ENCODE peak calls at places on chromosome 9, in seven cellular contexts. D, H, L, U, X, R and E are unnamed samples.

GRCh38 chr9:31140316-31140715 is 1244.1 kb upstream of the ACO1 start:
- DNase-seq in D (no peak), H (no peak), L (no peak), U (no peak), X (no peak), R (no peak), E (no peak)

GRCh38 chr9:90970603-90971002 is 169.0 kb downstream of the SYK start:
- DNase-seq in D (no peak), H (no peak), L (no peak), U (no peak), X (no peak), R (no peak), E (no peak)

GRCh38 chr9:17052626-17053025 is 82.2 kb upstream of the CNTLN start:
- DNase-seq in D (no peak), H (no peak), L (peak; percentile 40), U (no peak), X (no peak), R (no peak), E (no peak)

GRCh38 chr9:14197459-14197858 is 116.5 kb downstream of the NFIB start:
- DNase-seq in D (no peak), H (no peak), L (no peak), U (no peak), X (no peak), R (no peak), E (no peak)

GRCh38 chr9:93668261-93668871 is 92.0 kb downstream of the PHF2 start:
- DNase-seq in D (no peak), H (no peak), L (no peak), U (peak; percentile 21), X (no peak), R (no peak), E (no peak)

GRCh38 chr9:25226901-25227686 is 451.1 kb downstream of the TUSC1 start:
- DNase-seq in D (no peak), H (no peak), L (no peak), U (no peak), X (no peak), R (no peak), E (no peak)

GRCh38 chr9:109012876-109013677 is at the start of gene CTNNAL1:
- DNase-seq in D (peak; percentile 87), H (peak; percentile 91), L (peak; percentile 87), U (peak; percentile 94), X (peak; percentile 96), R (peak; percentile 55), E (peak; percentile 65)

GRCh38 chr9:69946800-69947437 is 96.7 kb upstream of the MAMDC2 start:
- DNase-seq in D (peak; percentile 82), H (no peak), L (no peak), U (no peak), X (no peak), R (no peak), E (peak; percentile 84)

GRCh38 chr9:97307091-97307490 is 368 bp upstream of the CCDC180 start:
- DNase-seq in D (peak; percentile 83), H (no peak), L (peak; percentile 84), U (peak; percentile 68), X (peak; percentile 56), R (peak; percentile 64), E (peak; percentile 36)

GRCh38 chr9:113352006-113352405 is 2.7 kb downstream of the BSPRY start:
- DNase-seq in D (no peak), H (no peak), L (no peak), U (no peak), X (no peak), R (no peak), E (no peak)

GRCh38 chr9:70111042-70111602 is 67.5 kb downstream of the MAMDC2 start:
- DNase-seq in D (peak; percentile 60), H (no peak), L (peak; percentile 77), U (peak; percentile 80), X (peak; percentile 87), R (peak; percentile 66), E (no peak)

GRCh38 chr9:119853126-119853525 is 483.9 kb upstream of the BRINP1 start:
- DNase-seq in D (no peak), H (no peak), L (no peak), U (no peak), X (no peak), R (no peak), E (no peak)

DNA sequence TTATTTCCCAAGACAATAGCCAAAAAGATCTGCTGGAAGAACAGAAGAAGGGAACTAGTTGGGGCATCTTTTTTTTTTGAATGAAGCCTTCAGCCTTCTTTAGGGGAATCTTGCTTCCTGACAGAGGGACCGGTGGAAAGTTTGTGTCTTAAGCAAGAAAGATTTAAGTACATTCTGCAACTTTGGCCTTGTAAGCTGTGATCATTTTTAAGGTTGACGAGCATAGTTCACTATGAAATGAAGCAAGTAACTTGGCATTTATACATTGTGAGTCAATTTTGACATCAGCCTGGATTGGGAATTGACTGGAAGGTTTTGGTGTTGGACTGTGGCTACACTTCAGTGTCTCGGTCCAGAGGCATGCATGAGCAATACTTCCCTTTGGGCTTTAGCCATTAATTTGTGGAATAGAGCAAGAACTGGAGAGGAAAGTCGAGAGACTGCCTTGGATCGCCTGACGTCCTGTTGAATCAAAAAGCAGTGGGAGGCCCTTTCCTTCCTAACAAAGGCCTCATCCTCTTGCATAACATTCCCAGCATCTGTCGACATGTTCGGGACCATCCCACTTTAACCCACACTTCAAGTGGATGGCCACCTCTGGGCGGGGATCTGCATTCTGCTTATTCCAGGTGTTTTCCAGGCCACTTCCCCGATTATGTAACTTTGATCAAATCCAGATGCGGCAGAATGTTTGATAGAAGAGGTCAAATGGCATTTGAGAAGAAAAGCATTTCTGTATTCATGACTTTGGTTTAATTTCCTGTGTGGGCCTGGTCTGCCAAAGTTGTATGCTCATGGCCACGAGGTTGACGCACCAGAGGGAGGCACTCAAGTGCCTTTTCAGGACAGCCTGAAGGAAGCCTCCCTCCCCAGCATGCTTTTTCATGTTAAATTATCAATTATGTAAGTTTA is 12.5 kb downstream of the ABL1 start:
- DNase-seq in D (peak; percentile 97), H (no peak), L (no peak), U (peak; percentile 44), X (peak; percentile 95), R (no peak), E (peak; percentile 100)
- H3K4me3 ChIP-seq in D (no peak overlapping the region), H (no peak overlapping the region), L (no peak overlapping the region), U (no peak overlapping the region), X (no peak overlapping the region), R (no peak overlapping the region), E (no peak overlapping the region)

GRCh38 chr9:94801242-94801641 is 74.7 kb downstream of the AOPEP start:
- DNase-seq in D (no peak), H (no peak), L (no peak), U (no peak), X (no peak), R (no peak), E (peak; percentile 69)

GRCh38 chr9:94800424-94801117 is 74.1 kb downstream of the AOPEP start:
- DNase-seq in D (no peak), H (no peak), L (no peak), U (no peak), X (no peak), R (no peak), E (no peak)

GRCh38 chr9:94798668-94799067 is 72.2 kb downstream of the AOPEP start:
- DNase-seq in D (no peak), H (no peak), L (no peak), U (no peak), X (no peak), R (no peak), E (no peak)

GRCh38 chr9:94798201-94798600 is 71.7 kb downstream of the AOPEP start:
- DNase-seq in D (no peak), H (no peak), L (no peak), U (no peak), X (no peak), R (no peak), E (no peak)

GRCh38 chr9:94799578-94800264 is 73.2 kb downstream of the AOPEP start:
- DNase-seq in D (peak; percentile 75), H (no peak), L (no peak), U (no peak), X (no peak), R (no peak), E (no peak)
- H3K4me3 ChIP-seq in D (no peak overlapping the region), H (no peak overlapping the region), L (no peak overlapping the region), U (no peak overlapping the region), X (no peak overlapping the region), R (no peak overlapping the region), E (no peak overlapping the region)

GRCh38 chr9:6781476-6781875 is 23.7 kb downstream of the KDM4C start:
- DNase-seq in D (no peak), H (no peak), L (no peak), U (no peak), X (no peak), R (no peak), E (no peak)

GRCh38 chr9:6782378-6782777 is 24.6 kb downstream of the KDM4C start:
- DNase-seq in D (no peak), H (no peak), L (no peak), U (no peak), X (no peak), R (no peak), E (no peak)

GRCh38 chr9:6779417-6780241 is 21.9 kb downstream of the KDM4C start:
- DNase-seq in D (peak; percentile 72), H (no peak), L (no peak), U (no peak), X (no peak), R (no peak), E (no peak)

GRCh38 chr9:6780690-6781089 is 22.9 kb downstream of the KDM4C start:
- DNase-seq in D (peak; percentile 31), H (no peak), L (no peak), U (no peak), X (no peak), R (no peak), E (no peak)

DNA sequence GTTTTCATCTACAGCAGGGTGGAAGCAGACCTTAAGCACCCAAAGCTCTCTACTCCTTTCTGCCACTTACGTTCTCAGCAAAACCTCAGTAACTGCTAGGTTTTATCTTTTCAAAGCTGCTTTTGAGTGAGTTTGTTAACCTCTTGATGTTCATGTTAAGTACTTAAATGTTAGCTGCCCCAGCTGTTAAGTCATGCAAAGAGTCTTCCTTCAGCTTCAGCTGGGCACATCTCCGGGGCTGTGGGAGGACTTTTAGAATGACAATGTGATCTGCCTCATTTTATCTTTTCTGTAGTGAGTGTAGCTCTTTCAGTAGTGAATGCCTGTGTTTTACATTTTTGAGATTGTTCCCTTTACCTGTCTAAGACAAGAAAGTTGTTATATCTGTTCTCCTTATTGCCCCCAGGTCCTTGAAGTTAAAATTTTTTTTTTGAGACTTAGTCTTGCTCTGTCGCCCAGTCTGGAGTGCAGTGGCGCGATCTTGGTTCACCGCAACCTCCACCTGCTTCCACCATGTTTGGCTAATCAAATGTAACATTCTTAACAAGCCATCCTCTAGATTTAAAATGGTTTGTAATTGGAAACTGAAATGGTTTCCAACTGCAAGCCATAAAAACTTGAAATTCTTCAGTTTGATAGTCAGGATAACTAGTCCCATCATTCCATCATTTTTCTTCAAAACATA is 19.6 kb downstream of the KDM4C start:
- DNase-seq in D (no peak), H (no peak), L (no peak), U (no peak), X (no peak), R (peak; percentile 52), E (no peak)
- H3K4me3 ChIP-seq in D (no peak overlapping the region), H (no peak overlapping the region), L (no peak overlapping the region), U (no peak overlapping the region), X (no peak overlapping the region), R (no peak overlapping the region), E (no peak overlapping the region)

DNA sequence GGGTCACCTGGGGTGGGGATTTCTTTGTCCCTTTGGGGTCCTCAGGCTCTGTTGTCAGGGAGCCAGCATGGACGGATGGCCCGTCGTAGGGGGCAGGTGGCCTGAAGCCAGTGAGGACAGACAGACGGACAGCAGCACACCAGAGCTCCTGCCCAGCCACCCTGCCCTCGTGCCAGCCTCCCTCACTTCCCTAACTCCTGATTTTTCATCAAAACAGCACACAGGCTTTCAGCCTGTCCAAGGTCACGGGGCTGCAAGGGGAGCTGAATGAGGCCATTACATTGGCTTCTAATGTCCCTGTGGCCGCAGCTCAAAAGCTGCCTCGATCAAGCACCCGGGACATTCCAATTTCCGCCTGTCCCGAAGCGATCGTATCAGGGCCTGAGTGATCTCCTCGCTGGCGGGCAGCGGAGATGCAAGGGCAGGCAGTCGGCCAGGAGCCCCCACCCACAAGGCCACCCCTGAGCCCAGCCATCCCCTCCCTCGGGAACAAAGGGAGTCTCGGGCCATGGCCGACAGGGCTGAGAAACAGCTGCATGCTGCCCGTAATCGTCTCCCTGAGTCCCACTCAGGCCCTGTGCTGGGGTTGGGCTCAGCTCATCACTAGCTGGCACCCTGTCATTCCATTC is 50.5 kb upstream of the RNU6ATAC start:
- DNase-seq in D (no peak), H (no peak), L (no peak), U (no peak), X (no peak), R (no peak), E (no peak)
- H3K4me3 ChIP-seq in D (no peak overlapping the region), H (no peak overlapping the region), L (no peak overlapping the region), U (no peak overlapping the region), X (no peak overlapping the region), R (no peak overlapping the region), E (no peak overlapping the region)